ENCODE peak calls at places on chromosomes 5 and 9, in seven cellular contexts. One of them, this sample, is unnamed.

GRCh38 chr9:82284758-82285157 is 296.2 kb downstream of the SPATA31D1 start:
- DNase-seq in breast epithelium: no peak
- DNase-seq in pancreas: no peak
- DNase-seq in tibial nerve: no peak
- DNase-seq in IMR-90: peak
- DNase-seq in A673: no peak
- DNase-seq in AG10803: peak
- DNase-seq in this sample: no peak

GRCh38 chr5:39657943-39658342 is 233.2 kb upstream of the DAB2 start:
- DNase-seq in IMR-90: no peak
- DNase-seq in AG10803: no peak
- DNase-seq in breast epithelium: no peak
- DNase-seq in tibial nerve: no peak
- DNase-seq in A673: no peak
- DNase-seq in pancreas: no peak
- DNase-seq in this sample: no peak

GRCh38 chr5:139962445-139962844 is 80.7 kb downstream of the NRG2 start:
- DNase-seq in IMR-90: no peak
- DNase-seq in pancreas: no peak
- DNase-seq in tibial nerve: no peak
- DNase-seq in AG10803: no peak
- DNase-seq in breast epithelium: no peak
- DNase-seq in A673: no peak
- DNase-seq in this sample: no peak

GRCh38 chr5:35852084-35852734 is 4.5 kb upstream of the IL7R start:
- DNase-seq in pancreas: no peak
- DNase-seq in A673: no peak
- DNase-seq in breast epithelium: no peak
- DNase-seq in tibial nerve: no peak
- DNase-seq in IMR-90: peak
- DNase-seq in AG10803: no peak
- DNase-seq in this sample: no peak

GRCh38 chr9:96217756-96218693 is 84.0 kb downstream of the HSD17B3 start:
- DNase-seq in tibial nerve: peak
- DNase-seq in pancreas: peak
- DNase-seq in breast epithelium: no peak
- DNase-seq in IMR-90: peak
- DNase-seq in A673: peak
- DNase-seq in AG10803: peak
- DNase-seq in this sample: no peak

GRCh38 chr5:143207563-143208364 is 195.7 kb downstream of the NR3C1 start:
- DNase-seq in tibial nerve: no peak
- DNase-seq in A673: no peak
- DNase-seq in pancreas: no peak
- DNase-seq in breast epithelium: no peak
- DNase-seq in IMR-90: peak
- DNase-seq in AG10803: no peak
- DNase-seq in this sample: no peak

GRCh38 chr5:74641778-74642542 is 1.4 kb upstream of the ENC1 start:
- DNase-seq in tibial nerve: peak
- DNase-seq in breast epithelium: no peak
- DNase-seq in AG10803: peak
- DNase-seq in A673: peak
- DNase-seq in IMR-90: peak
- DNase-seq in pancreas: peak
- DNase-seq in this sample: peak

GRCh38 chr9:90925581-90926257 is 124.1 kb downstream of the SYK start:
- DNase-seq in tibial nerve: no peak
- DNase-seq in AG10803: peak
- DNase-seq in pancreas: no peak
- DNase-seq in breast epithelium: no peak
- DNase-seq in A673: peak
- DNase-seq in IMR-90: peak
- DNase-seq in this sample: peak

GRCh38 chr5:95731571-95732554 is 727 bp downstream of the RHOBTB3 start:
- DNase-seq in pancreas: peak
- DNase-seq in breast epithelium: no peak
- DNase-seq in tibial nerve: peak
- DNase-seq in AG10803: peak
- DNase-seq in IMR-90: peak
- DNase-seq in A673: peak
- DNase-seq in this sample: no peak

GRCh38 chr5:169631360-169631759 is 5.7 kb upstream of the DOCK2 start:
- DNase-seq in IMR-90: peak
- DNase-seq in breast epithelium: no peak
- DNase-seq in pancreas: no peak
- DNase-seq in tibial nerve: no peak
- DNase-seq in AG10803: peak
- DNase-seq in A673: no peak
- DNase-seq in this sample: no peak

GRCh38 chr9:113584728-113585442 is 121.4 kb downstream of the RGS3 start:
- DNase-seq in A673: no peak
- DNase-seq in IMR-90: no peak
- DNase-seq in tibial nerve: no peak
- DNase-seq in AG10803: no peak
- DNase-seq in breast epithelium: no peak
- DNase-seq in pancreas: no peak
- DNase-seq in this sample: no peak

GRCh38 chr5:38598994-38599611 is 42.7 kb upstream of the LIFR start:
- DNase-seq in tibial nerve: no peak
- DNase-seq in breast epithelium: no peak
- DNase-seq in IMR-90: peak
- DNase-seq in AG10803: peak
- DNase-seq in A673: peak
- DNase-seq in pancreas: no peak
- DNase-seq in this sample: peak

GRCh38 chr5:148928141-148928540 is 101.7 kb downstream of the ADRB2 start:
- DNase-seq in breast epithelium: no peak
- DNase-seq in IMR-90: peak
- DNase-seq in tibial nerve: no peak
- DNase-seq in A673: no peak
- DNase-seq in AG10803: peak
- DNase-seq in pancreas: no peak
- DNase-seq in this sample: no peak

GRCh38 chr5:13946111-13946510 is 1.6 kb upstream of the DNAH5 start:
- DNase-seq in pancreas: no peak
- DNase-seq in breast epithelium: peak
- DNase-seq in A673: peak
- DNase-seq in tibial nerve: no peak
- DNase-seq in IMR-90: peak
- DNase-seq in AG10803: peak
- DNase-seq in this sample: no peak

GRCh38 chr9:100573655-100574260 is 4.1 kb upstream of the CAVIN4 start:
- DNase-seq in tibial nerve: no peak
- DNase-seq in IMR-90: peak
- DNase-seq in breast epithelium: no peak
- DNase-seq in AG10803: peak
- DNase-seq in A673: no peak
- DNase-seq in pancreas: no peak
- DNase-seq in this sample: no peak

GRCh38 chr5:167743685-167744084 is 547.8 kb upstream of the WWC1 start:
- DNase-seq in pancreas: peak
- DNase-seq in A673: peak
- DNase-seq in breast epithelium: no peak
- DNase-seq in AG10803: peak
- DNase-seq in IMR-90: peak
- DNase-seq in tibial nerve: no peak
- DNase-seq in this sample: peak

GRCh38 chr5:150180241-150181027 is 9.4 kb upstream of the SLC6A7 start:
- DNase-seq in AG10803: peak
- DNase-seq in IMR-90: peak
- DNase-seq in tibial nerve: peak
- DNase-seq in pancreas: no peak
- DNase-seq in breast epithelium: peak
- DNase-seq in A673: no peak
- DNase-seq in this sample: no peak

GRCh38 chr9:127866535-127866934 is 10.9 kb downstream of the AK1 start:
- DNase-seq in pancreas: no peak
- DNase-seq in AG10803: no peak
- DNase-seq in breast epithelium: no peak
- DNase-seq in A673: no peak
- DNase-seq in tibial nerve: no peak
- DNase-seq in IMR-90: no peak
- DNase-seq in this sample: no peak

GRCh38 chr9:133592731-133593409 is 16.3 kb downstream of the FAM163B start:
- DNase-seq in tibial nerve: no peak
- DNase-seq in breast epithelium: no peak
- DNase-seq in A673: no peak
- DNase-seq in IMR-90: no peak
- DNase-seq in AG10803: no peak
- DNase-seq in pancreas: no peak
- DNase-seq in this sample: no peak
- TF ChIP-seq CTCF in tibial nerve: no peak
- TF ChIP-seq CTCF in breast epithelium: no peak
- TF ChIP-seq CTCF in A673: peak
- TF ChIP-seq CTCF in IMR-90: peak
- TF ChIP-seq CTCF in AG10803: peak
- TF ChIP-seq CTCF in pancreas: no peak
- TF ChIP-seq CTCF in this sample: no peak

GRCh38 chr5:78699565-78700143 is 51.1 kb upstream of the LHFPL2 start:
- DNase-seq in breast epithelium: peak
- DNase-seq in A673: peak
- DNase-seq in pancreas: no peak
- DNase-seq in IMR-90: peak
- DNase-seq in tibial nerve: no peak
- DNase-seq in AG10803: peak
- DNase-seq in this sample: peak
- H3K4me3 ChIP-seq in breast epithelium: no peak
- H3K4me3 ChIP-seq in A673: no peak
- H3K4me3 ChIP-seq in pancreas: no peak
- H3K4me3 ChIP-seq in IMR-90: no peak
- H3K4me3 ChIP-seq in tibial nerve: no peak
- H3K4me3 ChIP-seq in AG10803: no peak
- H3K4me3 ChIP-seq in this sample: no peak

GRCh38 chr5:76751291-76751690 is 35.4 kb downstream of the F2R start:
- DNase-seq in breast epithelium: no peak
- DNase-seq in IMR-90: no peak
- DNase-seq in AG10803: no peak
- DNase-seq in A673: no peak
- DNase-seq in tibial nerve: no peak
- DNase-seq in pancreas: no peak
- DNase-seq in this sample: no peak

GRCh38 chr5:76742586-76742985 is 26.7 kb downstream of the F2R start:
- DNase-seq in pancreas: no peak
- DNase-seq in IMR-90: peak
- DNase-seq in A673: no peak
- DNase-seq in tibial nerve: no peak
- DNase-seq in breast epithelium: no peak
- DNase-seq in AG10803: peak
- DNase-seq in this sample: peak

GRCh38 chr5:76744632-76745031 is 28.7 kb downstream of the F2R start:
- DNase-seq in breast epithelium: no peak
- DNase-seq in AG10803: no peak
- DNase-seq in pancreas: no peak
- DNase-seq in IMR-90: no peak
- DNase-seq in A673: no peak
- DNase-seq in tibial nerve: no peak
- DNase-seq in this sample: no peak

DNA sequence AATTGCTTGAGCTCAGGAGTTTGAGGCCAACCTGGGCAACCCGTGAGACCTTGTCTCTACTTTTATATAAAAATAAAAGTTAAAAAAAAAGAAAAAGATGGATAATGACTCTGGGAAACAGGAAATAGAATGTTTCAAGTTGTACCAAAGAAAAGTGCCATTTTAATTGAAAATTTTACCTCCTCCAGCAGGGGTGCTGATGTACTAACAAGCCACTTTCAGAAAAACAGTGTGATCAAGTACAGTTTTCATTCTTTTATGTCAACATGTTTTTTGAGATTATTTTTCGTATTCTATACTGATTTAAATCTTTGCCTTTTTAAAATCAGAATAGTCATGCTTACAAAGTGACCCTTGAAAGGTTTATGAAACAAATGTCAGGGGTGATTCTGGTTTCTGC is 30.8 kb downstream of the F2R start:
- DNase-seq in AG10803: no peak
- DNase-seq in A673: no peak
- DNase-seq in tibial nerve: no peak
- DNase-seq in IMR-90: no peak
- DNase-seq in pancreas: no peak
- DNase-seq in breast epithelium: no peak
- DNase-seq in this sample: no peak
- TF ChIP-seq CTCF in AG10803: no peak
- TF ChIP-seq CTCF in A673: peak
- TF ChIP-seq CTCF in tibial nerve: no peak
- TF ChIP-seq CTCF in IMR-90: no peak
- TF ChIP-seq CTCF in pancreas: no peak
- TF ChIP-seq CTCF in breast epithelium: no peak
- TF ChIP-seq CTCF in this sample: no peak

GRCh38 chr5:96952946-96953730 is 17.3 kb downstream of the LNPEP start:
- DNase-seq in A673: no peak
- DNase-seq in breast epithelium: no peak
- DNase-seq in tibial nerve: no peak
- DNase-seq in pancreas: no peak
- DNase-seq in IMR-90: no peak
- DNase-seq in AG10803: no peak
- DNase-seq in this sample: no peak
- H3K4me3 ChIP-seq in A673: no peak
- H3K4me3 ChIP-seq in breast epithelium: no peak
- H3K4me3 ChIP-seq in tibial nerve: no peak
- H3K4me3 ChIP-seq in pancreas: no peak
- H3K4me3 ChIP-seq in IMR-90: no peak
- H3K4me3 ChIP-seq in AG10803: no peak
- H3K4me3 ChIP-seq in this sample: no peak

GRCh38 chr5:64971538-64971937 is 202.8 kb downstream of the CWC27 start:
- DNase-seq in IMR-90: peak
- DNase-seq in breast epithelium: no peak
- DNase-seq in tibial nerve: peak
- DNase-seq in pancreas: no peak
- DNase-seq in A673: no peak
- DNase-seq in AG10803: peak
- DNase-seq in this sample: no peak
- TF ChIP-seq CTCF in IMR-90: peak
- TF ChIP-seq CTCF in breast epithelium: no peak
- TF ChIP-seq CTCF in tibial nerve: no peak
- TF ChIP-seq CTCF in pancreas: no peak
- TF ChIP-seq CTCF in A673: peak
- TF ChIP-seq CTCF in AG10803: peak
- TF ChIP-seq CTCF in this sample: no peak

GRCh38 chr9:137225701-137226331 is 842 bp downstream of the CYSRT1 start:
- DNase-seq in pancreas: no peak
- DNase-seq in IMR-90: no peak
- DNase-seq in A673: no peak
- DNase-seq in AG10803: no peak
- DNase-seq in breast epithelium: no peak
- DNase-seq in tibial nerve: no peak
- DNase-seq in this sample: no peak

GRCh38 chr9:137226338-137227056 is 805 bp upstream of the RNF224 start:
- DNase-seq in IMR-90: no peak
- DNase-seq in pancreas: no peak
- DNase-seq in A673: no peak
- DNase-seq in AG10803: no peak
- DNase-seq in tibial nerve: no peak
- DNase-seq in breast epithelium: no peak
- DNase-seq in this sample: no peak

GRCh38 chr9:137227853-137228514 is 682 bp downstream of the RNF224 start:
- DNase-seq in pancreas: no peak
- DNase-seq in IMR-90: no peak
- DNase-seq in AG10803: no peak
- DNase-seq in tibial nerve: no peak
- DNase-seq in breast epithelium: no peak
- DNase-seq in A673: no peak
- DNase-seq in this sample: no peak

GRCh38 chr9:137228515-137228967 is 1.2 kb downstream of the RNF224 start:
- DNase-seq in breast epithelium: no peak
- DNase-seq in A673: no peak
- DNase-seq in AG10803: no peak
- DNase-seq in pancreas: no peak
- DNase-seq in tibial nerve: no peak
- DNase-seq in IMR-90: no peak
- DNase-seq in this sample: no peak

GRCh38 chr9:137227057-137227852 is at the start of gene RNF224:
- DNase-seq in IMR-90: peak
- DNase-seq in breast epithelium: peak
- DNase-seq in A673: peak
- DNase-seq in tibial nerve: peak
- DNase-seq in pancreas: peak
- DNase-seq in AG10803: peak
- DNase-seq in this sample: no peak
- H3K4me3 ChIP-seq in IMR-90: no peak
- H3K4me3 ChIP-seq in breast epithelium: no peak
- H3K4me3 ChIP-seq in A673: no peak
- H3K4me3 ChIP-seq in tibial nerve: no peak
- H3K4me3 ChIP-seq in pancreas: no peak
- H3K4me3 ChIP-seq in AG10803: no peak
- H3K4me3 ChIP-seq in this sample: no peak